ENCODE peak calls at places on chromosomes 12 and 14, in four cellular contexts. One of them, this sample, is unnamed.

GRCh38 chr12:49750027-49750977 is 8.9 kb downstream of the TMBIM6 start:
- DNase-seq in substantia nigra: no peak
- DNase-seq in Caco-2: peak
- DNase-seq in gastrocnemius medialis: peak
- DNase-seq in this sample: peak

GRCh38 chr14:73025544-73025943 is 1.4 kb downstream of the ZFYVE1 start:
- DNase-seq in gastrocnemius medialis: no peak
- DNase-seq in substantia nigra: no peak
- DNase-seq in Caco-2: no peak
- DNase-seq in this sample: no peak

GRCh38 chr12:57894577-57895292 is 46.6 kb upstream of the ATP23 start:
- DNase-seq in Caco-2: no peak
- DNase-seq in substantia nigra: no peak
- DNase-seq in gastrocnemius medialis: peak
- DNase-seq in this sample: no peak

GRCh38 chr12:111438501-111438900 is 32.8 kb downstream of the SH2B3 start:
- DNase-seq in Caco-2: no peak
- DNase-seq in substantia nigra: no peak
- DNase-seq in gastrocnemius medialis: no peak
- DNase-seq in this sample: peak

GRCh38 chr14:32468955-32469354 is 139.9 kb downstream of the AKAP6 start:
- DNase-seq in substantia nigra: no peak
- DNase-seq in Caco-2: no peak
- DNase-seq in gastrocnemius medialis: no peak
- DNase-seq in this sample: peak

GRCh38 chr14:73460691-73461127 is 2.4 kb upstream of the NUMB start:
- DNase-seq in Caco-2: no peak
- DNase-seq in substantia nigra: no peak
- DNase-seq in gastrocnemius medialis: no peak
- DNase-seq in this sample: peak

GRCh38 chr12:98821232-98821631 is 176.1 kb downstream of the APAF1 start:
- DNase-seq in Caco-2: no peak
- DNase-seq in gastrocnemius medialis: no peak
- DNase-seq in substantia nigra: no peak
- DNase-seq in this sample: no peak

GRCh38 chr14:22390824-22391461 is 198.1 kb downstream of the DAD1 start:
- DNase-seq in substantia nigra: no peak
- DNase-seq in gastrocnemius medialis: no peak
- DNase-seq in Caco-2: peak
- DNase-seq in this sample: peak

GRCh38 chr12:92503977-92504966 is 198.5 kb upstream of the PLEKHG7 start:
- DNase-seq in gastrocnemius medialis: no peak
- DNase-seq in Caco-2: no peak
- DNase-seq in substantia nigra: peak
- DNase-seq in this sample: no peak

GRCh38 chr14:64113279-64113678 is 180.9 kb downstream of the ESR2 start:
- DNase-seq in substantia nigra: no peak
- DNase-seq in Caco-2: no peak
- DNase-seq in gastrocnemius medialis: peak
- DNase-seq in this sample: peak